ENCODE peak calls at places on chromosomes 12 and 14, in six cellular contexts. One of them, this sample, is unnamed.

GRCh38 chr12:42609605-42610004 is 20.1 kb upstream of the PRICKLE1 start:
- ATAC-seq in A549: no peak
- ATAC-seq in HepG2: no peak
- ATAC-seq in K562: no peak
- ATAC-seq in GM12878: no peak
- ATAC-seq in upper lobe of left lung: no peak
- ATAC-seq in this sample: no peak

GRCh38 chr14:59283380-59283779 is 94.9 kb downstream of the DAAM1 start:
- ATAC-seq in A549: no peak
- ATAC-seq in HepG2: peak
- ATAC-seq in K562: no peak
- ATAC-seq in GM12878: no peak
- ATAC-seq in upper lobe of left lung: peak
- ATAC-seq in this sample: no peak

GRCh38 chr12:29103539-29103974 is 45.5 kb upstream of the FAR2 start:
- ATAC-seq in A549: no peak
- ATAC-seq in HepG2: no peak
- ATAC-seq in K562: no peak
- ATAC-seq in GM12878: peak
- ATAC-seq in upper lobe of left lung: no peak
- ATAC-seq in this sample: no peak

GRCh38 chr12:109615556-109616229 is 42.1 kb downstream of the MVK start:
- ATAC-seq in A549: no peak
- ATAC-seq in HepG2: no peak
- ATAC-seq in K562: no peak
- ATAC-seq in GM12878: no peak
- ATAC-seq in upper lobe of left lung: no peak
- ATAC-seq in this sample: no peak

GRCh38 chr12:131747771-131748170 is 36.9 kb downstream of the SFSWAP start:
- ATAC-seq in A549: no peak
- ATAC-seq in HepG2: no peak
- ATAC-seq in K562: no peak
- ATAC-seq in GM12878: no peak
- ATAC-seq in upper lobe of left lung: no peak
- ATAC-seq in this sample: no peak

GRCh38 chr14:64112859-64113258 is 181.3 kb downstream of the ESR2 start:
- ATAC-seq in A549: no peak
- ATAC-seq in HepG2: no peak
- ATAC-seq in K562: no peak
- ATAC-seq in GM12878: no peak
- ATAC-seq in upper lobe of left lung: no peak
- ATAC-seq in this sample: no peak

GRCh38 chr14:75831455-75831854 is 150.3 kb downstream of the TGFB3 start:
- ATAC-seq in A549: no peak
- ATAC-seq in HepG2: no peak
- ATAC-seq in K562: peak
- ATAC-seq in GM12878: no peak
- ATAC-seq in upper lobe of left lung: peak
- ATAC-seq in this sample: peak

GRCh38 chr14:77988966-77989365 is 181.2 kb upstream of the NRXN3 start:
- ATAC-seq in A549: peak
- ATAC-seq in HepG2: peak
- ATAC-seq in K562: peak
- ATAC-seq in GM12878: no peak
- ATAC-seq in upper lobe of left lung: peak
- ATAC-seq in this sample: no peak

GRCh38 chr14:25868521-25869314 is 729.1 kb downstream of the NOVA1 start:
- ATAC-seq in A549: no peak
- ATAC-seq in HepG2: no peak
- ATAC-seq in K562: no peak
- ATAC-seq in GM12878: no peak
- ATAC-seq in upper lobe of left lung: no peak
- ATAC-seq in this sample: no peak

GRCh38 chr12:124021025-124021406 is 48.0 kb downstream of the ZNF664 start:
- ATAC-seq in A549: peak
- ATAC-seq in HepG2: peak
- ATAC-seq in K562: peak
- ATAC-seq in GM12878: no peak
- ATAC-seq in upper lobe of left lung: peak
- ATAC-seq in this sample: peak

GRCh38 chr12:71517145-71517846 is 77.7 kb downstream of the LGR5 start:
- ATAC-seq in A549: no peak
- ATAC-seq in HepG2: no peak
- ATAC-seq in K562: no peak
- ATAC-seq in GM12878: peak
- ATAC-seq in upper lobe of left lung: no peak
- ATAC-seq in this sample: no peak

GRCh38 chr12:110310754-110311153 is 29.7 kb downstream of the ATP2A2 start:
- ATAC-seq in A549: no peak
- ATAC-seq in HepG2: no peak
- ATAC-seq in K562: no peak
- ATAC-seq in GM12878: no peak
- ATAC-seq in upper lobe of left lung: no peak
- ATAC-seq in this sample: no peak

GRCh38 chr12:22014783-22015144 is 31.3 kb upstream of the CMAS start:
- ATAC-seq in A549: no peak
- ATAC-seq in HepG2: no peak
- ATAC-seq in K562: no peak
- ATAC-seq in GM12878: no peak
- ATAC-seq in upper lobe of left lung: no peak
- ATAC-seq in this sample: no peak

GRCh38 chr14:99808515-99808914 is 15.3 kb downstream of the EML1 start:
- ATAC-seq in A549: no peak
- ATAC-seq in HepG2: no peak
- ATAC-seq in K562: no peak
- ATAC-seq in GM12878: no peak
- ATAC-seq in upper lobe of left lung: no peak
- ATAC-seq in this sample: peak

GRCh38 chr12:25839470-25839869 is 119.0 kb upstream of the RASSF8 start:
- ATAC-seq in A549: peak
- ATAC-seq in HepG2: no peak
- ATAC-seq in K562: no peak
- ATAC-seq in GM12878: no peak
- ATAC-seq in upper lobe of left lung: no peak
- ATAC-seq in this sample: no peak

GRCh38 chr14:64703393-64704144 is 655 bp upstream of the PLEKHG3 start:
- ATAC-seq in A549: no peak
- ATAC-seq in HepG2: no peak
- ATAC-seq in K562: no peak
- ATAC-seq in GM12878: no peak
- ATAC-seq in upper lobe of left lung: no peak
- ATAC-seq in this sample: peak

GRCh38 chr14:38724621-38725020 is 378.4 kb downstream of the SEC23A start:
- ATAC-seq in A549: no peak
- ATAC-seq in HepG2: no peak
- ATAC-seq in K562: no peak
- ATAC-seq in GM12878: no peak
- ATAC-seq in upper lobe of left lung: no peak
- ATAC-seq in this sample: no peak

GRCh38 chr14:24367506-24368214 is at the start of gene NFATC4:
- ATAC-seq in A549: peak
- ATAC-seq in HepG2: peak
- ATAC-seq in K562: peak
- ATAC-seq in GM12878: peak
- ATAC-seq in upper lobe of left lung: peak
- ATAC-seq in this sample: peak

GRCh38 chr12:118358607-118359540 is 13.8 kb downstream of the TAOK3 start:
- ATAC-seq in A549: no peak
- ATAC-seq in HepG2: no peak
- ATAC-seq in K562: peak
- ATAC-seq in GM12878: peak
- ATAC-seq in upper lobe of left lung: no peak
- ATAC-seq in this sample: no peak

GRCh38 chr14:93914278-93914677 is 12.9 kb upstream of the FAM181A start:
- ATAC-seq in A549: no peak
- ATAC-seq in HepG2: no peak
- ATAC-seq in K562: no peak
- ATAC-seq in GM12878: no peak
- ATAC-seq in upper lobe of left lung: no peak
- ATAC-seq in this sample: no peak

GRCh38 chr12:62893276-62893675 is 41.7 kb downstream of the PPM1H start:
- ATAC-seq in A549: no peak
- ATAC-seq in HepG2: no peak
- ATAC-seq in K562: no peak
- ATAC-seq in GM12878: no peak
- ATAC-seq in upper lobe of left lung: no peak
- ATAC-seq in this sample: no peak

GRCh38 chr14:100146548-100147091 is 12.8 kb downstream of the DEGS2 start:
- ATAC-seq in A549: peak
- ATAC-seq in HepG2: no peak
- ATAC-seq in K562: no peak
- ATAC-seq in GM12878: peak
- ATAC-seq in upper lobe of left lung: no peak
- ATAC-seq in this sample: no peak

GRCh38 chr12:50354908-50355307 is 41.5 kb downstream of the FAM186A start:
- ATAC-seq in A549: no peak
- ATAC-seq in HepG2: no peak
- ATAC-seq in K562: no peak
- ATAC-seq in GM12878: no peak
- ATAC-seq in upper lobe of left lung: no peak
- ATAC-seq in this sample: no peak

GRCh38 chr12:57552692-57553321 is 3.0 kb downstream of the KIF5A start:
- ATAC-seq in A549: peak
- ATAC-seq in HepG2: no peak
- ATAC-seq in K562: peak
- ATAC-seq in GM12878: no peak
- ATAC-seq in upper lobe of left lung: no peak
- ATAC-seq in this sample: no peak

GRCh38 chr12:111505601-111506036 is 93.5 kb downstream of the ATXN2 start:
- ATAC-seq in A549: peak
- ATAC-seq in HepG2: no peak
- ATAC-seq in K562: no peak
- ATAC-seq in GM12878: peak
- ATAC-seq in upper lobe of left lung: no peak
- ATAC-seq in this sample: no peak
- TF ChIP-seq CTCF in A549: no peak
- TF ChIP-seq CTCF in HepG2: no peak
- TF ChIP-seq CTCF in K562: peak
- TF ChIP-seq CTCF in GM12878: no peak
- TF ChIP-seq CTCF in upper lobe of left lung: no peak
- TF ChIP-seq CTCF in this sample: no peak

GRCh38 chr12:11718768-11719253 is 69.3 kb downstream of the ETV6 start:
- ATAC-seq in A549: peak
- ATAC-seq in HepG2: no peak
- ATAC-seq in K562: no peak
- ATAC-seq in GM12878: no peak
- ATAC-seq in upper lobe of left lung: no peak
- ATAC-seq in this sample: no peak

GRCh38 chr12:11722071-11722470 is 72.6 kb downstream of the ETV6 start:
- ATAC-seq in A549: no peak
- ATAC-seq in HepG2: no peak
- ATAC-seq in K562: no peak
- ATAC-seq in GM12878: no peak
- ATAC-seq in upper lobe of left lung: no peak
- ATAC-seq in this sample: no peak

GRCh38 chr12:11717533-11717961 is 68.1 kb downstream of the ETV6 start:
- ATAC-seq in A549: no peak
- ATAC-seq in HepG2: peak
- ATAC-seq in K562: no peak
- ATAC-seq in GM12878: peak
- ATAC-seq in upper lobe of left lung: no peak
- ATAC-seq in this sample: no peak

GRCh38 chr12:11718105-11718504 is 68.6 kb downstream of the ETV6 start:
- ATAC-seq in A549: no peak
- ATAC-seq in HepG2: no peak
- ATAC-seq in K562: no peak
- ATAC-seq in GM12878: no peak
- ATAC-seq in upper lobe of left lung: no peak
- ATAC-seq in this sample: no peak

GRCh38 chr12:11719678-11720099 is 70.2 kb downstream of the ETV6 start:
- ATAC-seq in A549: peak
- ATAC-seq in HepG2: no peak
- ATAC-seq in K562: no peak
- ATAC-seq in GM12878: peak
- ATAC-seq in upper lobe of left lung: peak
- ATAC-seq in this sample: peak
- TF ChIP-seq POLR2A in A549: no peak
- TF ChIP-seq POLR2A in HepG2: no peak
- TF ChIP-seq POLR2A in K562: no peak
- TF ChIP-seq POLR2A in GM12878: peak
- TF ChIP-seq POLR2A in upper lobe of left lung: no peak
- TF ChIP-seq POLR2A in this sample: no peak

GRCh38 chr14:94971750-94972149 is 185.6 kb downstream of the DICER1 start:
- ATAC-seq in A549: no peak
- ATAC-seq in HepG2: no peak
- ATAC-seq in K562: no peak
- ATAC-seq in GM12878: no peak
- ATAC-seq in upper lobe of left lung: no peak
- ATAC-seq in this sample: peak
- TF ChIP-seq EP300 in A549: no peak
- TF ChIP-seq EP300 in HepG2: no peak
- TF ChIP-seq EP300 in K562: no peak
- TF ChIP-seq EP300 in GM12878: no peak
- TF ChIP-seq EP300 in upper lobe of left lung: no peak
- TF ChIP-seq EP300 in this sample: no peak

GRCh38 chr12:1576410-1577240 is 17.8 kb downstream of the FBXL14 start:
- ATAC-seq in A549: peak
- ATAC-seq in HepG2: peak
- ATAC-seq in K562: peak
- ATAC-seq in GM12878: no peak
- ATAC-seq in upper lobe of left lung: peak
- ATAC-seq in this sample: peak
- TF ChIP-seq CTCF in A549: no peak
- TF ChIP-seq CTCF in HepG2: no peak
- TF ChIP-seq CTCF in K562: no peak
- TF ChIP-seq CTCF in GM12878: no peak
- TF ChIP-seq CTCF in upper lobe of left lung: no peak
- TF ChIP-seq CTCF in this sample: no peak

DNA sequence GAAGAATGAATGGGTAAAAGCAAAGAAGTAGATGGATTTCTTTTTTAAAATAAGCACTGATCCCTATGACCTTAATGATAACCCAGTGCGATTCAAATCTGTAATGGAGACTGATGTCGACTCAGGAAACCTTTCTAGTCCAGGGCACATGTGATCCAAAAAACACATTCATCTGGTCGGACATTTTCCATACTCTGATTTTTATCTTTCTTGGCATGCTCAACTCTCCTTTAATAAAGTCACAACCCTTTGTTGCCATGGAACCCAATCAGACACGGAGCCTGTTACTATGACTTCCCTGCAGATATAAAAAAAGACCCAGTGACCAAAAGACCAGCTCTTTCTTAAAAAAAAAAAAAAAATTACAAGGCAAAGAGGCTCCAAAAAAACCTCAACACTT is 27.9 kb downstream of the TMCC3 start:
- ATAC-seq in A549: no peak
- ATAC-seq in HepG2: no peak
- ATAC-seq in K562: no peak
- ATAC-seq in GM12878: no peak
- ATAC-seq in upper lobe of left lung: no peak
- ATAC-seq in this sample: peak
- TF ChIP-seq POLR2A in A549: no peak
- TF ChIP-seq POLR2A in HepG2: no peak
- TF ChIP-seq POLR2A in K562: no peak
- TF ChIP-seq POLR2A in GM12878: no peak
- TF ChIP-seq POLR2A in upper lobe of left lung: no peak
- TF ChIP-seq POLR2A in this sample: no peak

This sample was measured in gastroesophageal sphincter.